ENCODE peak calls at places on chromosomes 3 and 15, in ten cellular contexts. C, I, S, O, Y, H, L, G, R and J are unnamed samples.

GRCh38 chr3:158460929-158461328 is 110.1 kb upstream of the MLF1 start:
- DNase-seq in Y (no peak), R (peak), I (no peak), O (peak), G (no peak), S (no peak), C (no peak), L (no peak), H (no peak), J (no peak)

GRCh38 chr3:129019266-129019665 is 18.2 kb downstream of the EFCC1 start:
- DNase-seq in Y (no peak), L (no peak), R (peak), H (no peak), I (no peak), O (no peak), G (no peak), C (no peak), S (no peak), J (no peak)

GRCh38 chr3:44966795-44967278 is 9.1 kb downstream of the ZDHHC3 start:
- DNase-seq in Y (no peak), R (no peak), L (no peak), G (peak), O (peak), I (peak), C (no peak), S (no peak), H (no peak), J (peak)

GRCh38 chr15:90191795-90192494 is 9.2 kb upstream of the SEMA4B start:
- DNase-seq in R (no peak), H (no peak), S (peak), C (no peak), L (peak), Y (peak), I (peak), O (peak), G (peak), J (peak)

GRCh38 chr15:69921626-69922624 is 175.8 kb downstream of the TLE3 start:
- DNase-seq in G (no peak), I (no peak), Y (no peak), H (no peak), L (no peak), S (no peak), R (no peak), O (no peak), C (no peak), J (no peak)

GRCh38 chr3:37462452-37462851 is 288.1 kb upstream of the LRRFIP2 start:
- DNase-seq in H (no peak), G (no peak), Y (no peak), O (no peak), C (no peak), S (no peak), R (no peak), I (no peak), L (no peak), J (no peak)

GRCh38 chr3:78645628-78646310 is 1122.0 kb downstream of the ROBO1 start:
- DNase-seq in Y (no peak), C (peak), O (peak), L (no peak), R (peak), G (no peak), H (peak), I (no peak), S (no peak), J (peak)

GRCh38 chr3:4956743-4957142 is 22.5 kb upstream of the BHLHE40 start:
- DNase-seq in I (no peak), R (no peak), C (no peak), S (no peak), Y (no peak), H (no peak), L (no peak), O (peak), G (no peak), J (no peak)

GRCh38 chr3:31305324-31305723 is 227.4 kb upstream of the STT3B start:
- DNase-seq in I (no peak), C (no peak), L (no peak), Y (no peak), S (no peak), O (no peak), H (no peak), G (no peak), R (no peak), J (no peak)

GRCh38 chr3:16536344-16536663 is 22.8 kb upstream of the RFTN1 start:
- DNase-seq in L (no peak), S (no peak), C (no peak), O (no peak), G (no peak), Y (no peak), H (no peak), I (no peak), R (no peak), J (no peak)

GRCh38 chr3:35592589-35593295 is 46.6 kb upstream of the ARPP21 start:
- DNase-seq in G (no peak), H (no peak), C (no peak), L (no peak), S (no peak), Y (no peak), O (no peak), R (no peak), I (no peak), J (no peak)

GRCh38 chr3:8481380-8481779 is 20.2 kb upstream of the LMCD1 start:
- DNase-seq in I (no peak), Y (no peak), O (peak), H (no peak), L (no peak), G (no peak), R (no peak), C (no peak), S (no peak), J (no peak)

GRCh38 chr15:50590288-50590687 is 43.8 kb upstream of the USP50 start:
- DNase-seq in I (no peak), S (no peak), C (no peak), H (no peak), G (no peak), R (no peak), O (no peak), L (no peak), Y (no peak), J (no peak)

GRCh38 chr3:197343656-197344408 is 45.4 kb upstream of the DLG1 start:
- DNase-seq in Y (no peak), L (no peak), O (peak), I (no peak), C (no peak), S (peak), H (no peak), R (no peak), G (no peak), J (no peak)

GRCh38 chr15:73704869-73705645 is 20.9 kb downstream of the CD276 start:
- DNase-seq in O (peak), H (peak), Y (no peak), C (peak), L (peak), G (peak), R (peak), S (peak), I (peak), J (peak)

GRCh38 chr3:76307556-76307955 is 522.2 kb upstream of the ZNF717 start:
- DNase-seq in R (peak), C (no peak), H (peak), Y (no peak), G (no peak), I (no peak), S (no peak), O (no peak), L (no peak), J (no peak)

DNA sequence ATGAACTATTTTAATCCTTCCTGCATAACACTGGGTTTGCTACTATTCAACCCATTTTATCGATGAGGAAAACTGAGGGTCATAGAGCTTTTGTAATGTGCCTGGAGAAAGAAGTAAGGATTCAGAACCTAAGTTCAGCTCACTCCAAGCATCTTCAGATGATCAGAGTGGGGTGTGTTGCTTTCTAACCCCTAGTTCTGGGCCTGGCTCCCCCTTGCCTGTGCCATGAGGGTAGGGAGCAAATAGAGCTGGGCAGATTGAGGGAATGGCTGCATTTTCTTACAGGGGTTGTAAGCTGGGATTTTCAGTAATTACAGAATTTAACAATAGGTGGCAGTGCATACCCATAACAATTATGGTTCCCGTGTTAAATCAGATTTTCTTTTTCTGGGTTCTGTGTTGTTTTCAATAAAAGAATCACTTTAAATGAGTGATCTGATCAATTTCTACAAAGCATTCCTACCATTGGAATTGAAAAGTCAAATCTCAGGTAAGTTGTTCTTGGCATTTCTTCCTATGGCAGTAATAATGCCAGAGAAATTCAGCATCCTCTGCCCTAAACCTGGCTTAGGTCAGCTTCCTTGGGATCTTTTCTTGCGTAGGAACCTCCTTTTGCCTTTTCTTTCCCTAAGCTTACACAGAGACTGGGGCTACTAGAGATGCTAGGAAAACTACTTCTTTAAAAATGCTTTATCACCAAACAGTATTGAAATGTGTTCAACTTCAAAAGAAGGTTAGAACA is 103.8 kb upstream of the IL12A start:
- DNase-seq in L (no peak), R (peak), G (no peak), S (no peak), O (peak), C (peak), H (no peak), I (no peak), Y (no peak), J (peak)
- TF ChIP-seq CTCF in L (peak), R (peak), G (peak), S (peak), O (peak), C (peak), H (peak), I (peak), Y (peak), J (peak)

DNA sequence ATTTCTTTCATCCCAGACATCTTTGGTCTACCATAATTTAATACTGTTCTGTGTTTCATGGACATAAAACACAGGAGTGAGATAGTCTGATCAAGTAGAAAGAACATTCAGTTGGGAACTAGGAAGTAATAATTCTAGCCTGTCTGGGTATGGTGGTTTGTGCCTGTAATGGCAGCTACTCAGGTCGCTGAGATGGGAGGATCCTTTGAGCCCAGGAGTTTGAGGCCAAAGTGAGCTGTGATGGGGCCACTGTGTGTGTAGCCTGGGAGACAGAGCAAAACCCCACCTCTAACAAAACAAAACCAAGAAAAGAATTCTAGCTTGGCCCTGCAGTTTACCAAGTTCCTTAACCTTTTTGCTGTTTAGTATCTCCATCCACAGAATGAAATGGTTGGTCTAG is 36.8 kb downstream of the KAT2B start:
- DNase-seq in R (no peak), Y (no peak), S (no peak), C (no peak), O (no peak), H (no peak), I (no peak), G (no peak), L (no peak), J (no peak)
- H3K27ac ChIP-seq in R (no peak), Y (no peak), S (no peak), C (no peak), O (no peak), H (no peak), I (no peak), G (no peak), L (no peak), J (no peak)

GRCh38 chr3:51706788-51707731 is at the start of gene GRM2:
- DNase-seq in G (peak), C (peak), S (peak), I (peak), O (peak), L (peak), H (peak), Y (peak), R (peak), J (peak)
- TF ChIP-seq CTCF in G (no peak), C (no peak), S (no peak), I (no peak), O (no peak), L (no peak), H (peak), Y (no peak), R (no peak), J (no peak)

DNA sequence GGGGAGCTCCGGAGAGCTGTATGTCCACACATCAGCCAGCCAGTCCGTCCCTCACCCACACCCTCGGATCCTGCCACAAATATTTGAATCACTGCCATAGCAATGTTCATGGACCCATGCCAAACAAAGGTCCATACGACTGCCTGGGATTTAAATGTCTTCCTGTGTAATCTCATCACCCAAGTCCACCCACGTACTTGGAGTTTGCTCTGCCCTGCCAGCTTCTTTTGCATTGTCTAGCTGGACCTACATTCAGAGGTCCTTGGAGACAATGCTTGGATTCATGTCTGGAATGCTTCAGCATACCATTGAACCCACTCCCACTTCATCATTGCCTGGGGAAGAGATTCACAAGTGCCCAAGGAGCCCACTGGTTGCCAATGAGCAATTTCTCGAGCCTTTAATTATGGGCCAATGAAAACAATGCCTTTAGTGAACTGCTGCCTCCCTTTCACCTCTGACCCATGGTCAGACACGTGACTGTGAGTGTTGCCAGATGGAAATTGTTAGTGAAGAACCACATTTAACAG is 90.4 kb upstream of the PHLDB2 start:
- DNase-seq in R (peak), I (peak), Y (no peak), O (peak), G (no peak), S (no peak), H (peak), C (no peak), L (no peak), J (peak)
- H3K27ac ChIP-seq in R (no peak), I (peak), Y (peak), O (no peak), G (peak), S (no peak), H (peak), C (no peak), L (no peak), J (peak)

DNA sequence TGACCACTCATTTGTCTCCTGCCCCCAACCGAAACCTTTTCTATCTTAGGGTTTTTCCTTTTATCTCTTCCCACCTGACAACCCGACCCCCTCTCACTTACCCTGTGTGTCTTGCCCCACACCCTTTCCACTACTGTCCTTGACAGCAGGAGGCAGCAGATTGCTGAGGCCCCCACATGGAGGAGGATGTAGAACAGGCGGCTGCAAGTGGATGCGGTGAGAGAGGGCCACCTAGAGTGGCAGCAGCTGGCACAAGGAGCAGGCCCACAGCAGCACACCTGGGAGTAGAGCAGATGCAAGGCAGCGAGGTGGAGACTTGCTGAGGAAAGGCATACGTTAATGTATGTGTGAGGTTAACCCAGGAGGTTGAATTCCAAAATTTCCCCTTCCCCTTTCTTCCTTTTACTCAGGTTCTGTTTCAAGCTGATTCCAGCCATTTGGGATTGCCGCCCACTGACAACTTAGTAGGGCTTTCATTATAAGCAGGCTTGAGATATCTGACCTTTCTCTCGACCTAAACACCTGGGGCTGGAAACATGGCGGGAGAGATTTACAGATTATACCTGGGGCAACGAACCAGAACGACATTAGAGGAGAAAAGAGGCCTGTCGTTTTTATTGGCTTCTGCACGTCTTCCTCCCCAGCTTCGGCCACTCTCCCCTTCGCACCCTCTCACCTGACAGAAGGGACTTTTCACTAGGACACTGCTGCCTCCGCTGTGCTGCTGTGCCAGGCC is 643 bp downstream of the SERINC4 start:
- DNase-seq in R (no peak), C (no peak), G (peak), H (no peak), L (no peak), S (no peak), I (no peak), Y (no peak), O (no peak), J (no peak)
- TF ChIP-seq CTCF in R (no peak), C (no peak), G (no peak), H (no peak), L (no peak), S (no peak), I (no peak), Y (no peak), O (no peak), J (no peak)

GRCh38 chr3:106116733-106117489 is 248.1 kb upstream of the CBLB start:
- DNase-seq in L (no peak), R (no peak), O (no peak), G (no peak), Y (no peak), S (no peak), C (no peak), I (no peak), H (no peak), J (no peak)

GRCh38 chr3:106114848-106115247 is 246.0 kb upstream of the CBLB start:
- DNase-seq in O (peak), Y (no peak), S (no peak), I (no peak), H (peak), G (no peak), L (no peak), C (no peak), R (peak), J (no peak)

GRCh38 chr3:106113747-106114146 is 244.9 kb upstream of the CBLB start:
- DNase-seq in O (no peak), L (no peak), G (no peak), R (no peak), H (no peak), S (no peak), Y (no peak), C (no peak), I (no peak), J (no peak)

GRCh38 chr3:106115557-106115956 is 246.7 kb upstream of the CBLB start:
- DNase-seq in C (no peak), O (no peak), R (no peak), I (no peak), H (no peak), L (no peak), Y (no peak), S (no peak), G (no peak), J (no peak)

DNA sequence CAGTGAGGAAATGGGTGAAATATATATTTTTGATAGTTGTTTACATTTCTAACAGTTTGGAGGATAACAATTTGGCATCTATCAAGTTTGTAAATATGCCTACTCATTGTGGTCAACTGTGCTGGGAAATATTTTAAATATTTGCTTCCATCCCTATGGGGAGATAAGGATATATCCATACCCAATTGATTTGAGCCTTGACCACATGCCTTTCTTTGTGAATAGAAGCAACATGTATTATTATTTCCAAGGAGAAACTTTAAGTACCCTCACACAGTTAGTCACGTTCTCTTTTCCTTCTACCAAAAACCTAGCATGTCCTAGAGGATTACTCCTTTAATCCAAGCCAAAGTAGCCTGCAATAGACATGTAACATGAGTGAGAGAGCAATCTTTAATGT is 245.4 kb upstream of the CBLB start:
- DNase-seq in C (no peak), I (no peak), O (peak), Y (no peak), L (no peak), R (peak), H (peak), S (no peak), G (no peak), J (no peak)
- H3K27ac ChIP-seq in C (no peak), I (no peak), O (no peak), Y (no peak), L (no peak), R (no peak), H (peak), S (no peak), G (no peak), J (no peak)

GRCh38 chr15:55106155-55106554 is 90.6 kb downstream of the RSL24D1 start:
- DNase-seq in I (no peak), C (no peak), R (no peak), O (peak), S (no peak), H (peak), Y (no peak), G (no peak), L (no peak), J (no peak)

GRCh38 chr15:55108448-55108847 is 88.3 kb downstream of the RSL24D1 start:
- DNase-seq in R (no peak), Y (no peak), C (no peak), H (no peak), G (no peak), I (no peak), S (no peak), O (peak), L (no peak), J (no peak)

GRCh38 chr15:55108858-55109518 is 87.8 kb downstream of the RSL24D1 start:
- DNase-seq in C (peak), R (peak), Y (peak), I (peak), H (peak), S (peak), G (peak), O (peak), L (peak), J (peak)

DNA sequence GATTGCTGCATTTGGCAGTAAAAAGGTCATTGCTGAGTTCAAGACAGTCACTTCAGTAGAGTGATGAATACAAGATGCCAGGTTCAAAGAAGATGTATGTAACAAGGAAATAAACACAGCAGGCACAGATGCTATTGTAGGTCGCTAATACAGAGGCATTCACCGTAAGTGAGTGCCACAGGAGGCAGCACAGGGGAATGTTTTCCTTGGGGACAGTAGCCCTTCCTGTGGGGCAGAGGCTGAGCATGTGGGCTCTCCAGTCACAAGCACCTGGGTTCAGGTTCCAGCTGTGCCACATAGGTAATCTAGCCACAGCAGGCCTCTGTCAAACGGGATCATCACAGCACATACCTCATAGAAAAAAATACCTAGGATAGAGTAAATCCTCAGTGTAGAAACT is 86.3 kb downstream of the RSL24D1 start:
- DNase-seq in L (no peak), G (no peak), O (no peak), C (peak), R (no peak), Y (no peak), I (no peak), H (no peak), S (no peak), J (no peak)
- TF ChIP-seq CTCF in L (no peak), G (no peak), O (no peak), C (no peak), R (no peak), Y (no peak), I (no peak), H (no peak), S (no peak), J (no peak)